ENCODE peak calls at places on chromosomes 11 and 22, in six cellular contexts. C is left ventricle myocardium inferior, A is SK-N-SH, Z is upper lobe of right lung, L is thyroid gland, V is mucosa of descending colon. D is an unnamed sample.

GRCh38 chr22:30324008-30324730 is 2.6 kb downstream of the TBC1D10A start:
- DNase-seq in L (no peak), Z (no peak), A (no peak), V (no peak), C (no peak), D (no peak)

GRCh38 chr11:112498701-112499100 is 238.0 kb upstream of the PLET1 start:
- DNase-seq in V (no peak), A (no peak), L (no peak), Z (no peak), C (no peak), D (no peak)

GRCh38 chr11:119315139-119316016 is 1.6 kb downstream of the MCAM start:
- DNase-seq in A (peak; percentile 72), L (peak; percentile 30), Z (no peak), V (no peak), C (peak; percentile 41), D (no peak)

GRCh38 chr11:24762076-24762475 is 265.2 kb downstream of the LUZP2 start:
- DNase-seq in C (no peak), Z (no peak), V (no peak), A (no peak), L (no peak), D (no peak)

GRCh38 chr22:25902402-25902801 is 160.4 kb downstream of the MYO18B start:
- DNase-seq in L (no peak), C (no peak), A (no peak), Z (no peak), V (no peak), D (no peak)

GRCh38 chr22:50199836-50200332 is 927 bp upstream of the SELENOO start:
- DNase-seq in L (peak; percentile 16), V (no peak), A (peak; percentile 65), Z (no peak), C (no peak), D (peak; percentile 53)

GRCh38 chr11:101996106-101996505 is 51.1 kb upstream of the CFAP300 start:
- DNase-seq in L (peak; percentile 12), A (no peak), Z (no peak), C (no peak), V (no peak), D (no peak)

GRCh38 chr11:3939211-3939610 is 83.7 kb downstream of the STIM1 start:
- DNase-seq in Z (no peak), C (no peak), L (no peak), V (no peak), A (no peak), D (no peak)

GRCh38 chr11:84648413-84648812 is 978.7 kb downstream of the DLG2 start:
- DNase-seq in A (no peak), C (no peak), Z (no peak), L (no peak), V (no peak), D (no peak)

GRCh38 chr11:67699521-67699920 is 25.1 kb upstream of the ALDH3B2 start:
- DNase-seq in Z (no peak), C (no peak), V (no peak), A (no peak), L (no peak), D (no peak)

GRCh38 chr11:125165111-125165663 is 636 bp downstream of the PKNOX2 start:
- DNase-seq in Z (peak; percentile 70), V (no peak), A (peak; percentile 81), C (peak; percentile 36), L (peak; percentile 52), D (peak; percentile 40)

GRCh38 chr11:123454060-123454651 is 24.1 kb downstream of the GRAMD1B start:
- DNase-seq in V (no peak), C (no peak), A (no peak), Z (no peak), L (no peak), D (no peak)

GRCh38 chr11:113683481-113684046 is 22.5 kb downstream of the TMPRSS5 start:
- DNase-seq in C (no peak), V (no peak), L (no peak), Z (no peak), A (no peak), D (no peak)

GRCh38 chr11:119179983-119180382 is 5.3 kb upstream of the NHERF4 start:
- DNase-seq in Z (no peak), L (no peak), C (no peak), A (no peak), V (no peak), D (peak; percentile 5)

GRCh38 chr11:116851631-116852030 is 14.2 kb upstream of the APOA1 start:
- DNase-seq in Z (no peak), V (no peak), C (no peak), L (no peak), A (no peak), D (no peak)

GRCh38 chr11:116849491-116849890 is 12.1 kb upstream of the APOA1 start:
- DNase-seq in V (no peak), C (no peak), L (no peak), A (no peak), Z (no peak), D (no peak)

GRCh38 chr11:116852261-116853125 is 15.1 kb upstream of the APOA1 start:
- DNase-seq in Z (no peak), C (no peak), L (no peak), V (no peak), A (no peak), D (peak; percentile 58)

GRCh38 chr11:116847612-116848011 is 10.2 kb upstream of the APOA1 start:
- DNase-seq in A (no peak), L (no peak), Z (no peak), V (no peak), C (no peak), D (no peak)

DNA sequence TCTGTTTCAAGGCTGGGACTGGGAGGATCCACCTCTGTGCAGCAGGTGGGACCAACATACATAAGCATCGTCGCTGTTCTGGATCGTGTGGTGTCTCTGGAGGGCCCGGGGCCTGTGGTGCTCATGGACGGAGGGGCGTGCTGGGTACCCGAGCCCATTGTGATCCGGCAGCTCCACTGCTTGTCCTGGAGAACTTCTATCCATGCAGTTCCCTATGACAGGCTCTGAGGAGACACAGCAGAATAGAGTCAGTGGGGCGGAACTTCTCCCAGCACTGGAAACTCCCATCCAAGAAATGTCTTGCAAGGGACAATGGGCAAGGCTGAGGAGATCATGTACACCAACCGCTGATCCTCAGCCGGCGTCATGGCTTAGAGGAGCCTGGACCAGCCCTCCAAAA is 11.6 kb upstream of the APOA1 start:
- DNase-seq in Z (no peak), V (no peak), C (no peak), L (no peak), A (no peak), D (no peak)
- H3K4me1 ChIP-seq in Z (peaks cover 18% of the 10 kb centered on the region), V (peaks cover 29% of the 10 kb centered on the region), C (peaks cover 33% of the 10 kb centered on the region), L (peaks cover 23% of the 10 kb centered on the region), A (no peaks in the 10 kb centered on the region), D (peaks cover 26% of the 10 kb centered on the region)

GRCh38 chr11:69637601-69637955 is 3.4 kb upstream of the CCND1 start:
- DNase-seq in A (no peak), L (no peak), V (no peak), Z (no peak), C (no peak), D (no peak)
- H3K4me1 ChIP-seq in A (peaks cover 34% of the 10 kb centered on the region), L (peaks cover 37% of the 10 kb centered on the region), V (peaks cover 46% of the 10 kb centered on the region), Z (peaks cover 36% of the 10 kb centered on the region), C (peaks cover 76% of the 10 kb centered on the region), D (peaks cover 42% of the 10 kb centered on the region)

DNA sequence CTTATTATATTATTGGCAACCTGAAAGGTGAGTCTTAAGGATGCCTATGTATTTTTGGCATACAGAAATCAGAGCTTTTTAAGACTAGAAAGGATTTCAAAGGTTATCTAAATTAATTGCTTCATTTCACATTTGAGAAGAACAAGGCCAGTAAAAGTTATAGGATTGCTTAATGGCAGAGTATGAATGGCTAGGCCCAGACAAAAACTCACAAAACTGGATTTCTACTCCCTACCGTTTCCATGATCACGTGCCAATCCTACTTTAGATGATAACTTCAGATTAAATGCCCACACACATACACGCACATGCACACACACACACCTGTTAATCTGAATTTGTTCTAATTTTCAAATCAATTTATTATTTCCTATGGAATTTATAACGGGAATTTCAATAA is 1.8 kb upstream of the PDE3B start:
- DNase-seq in C (no peak), L (no peak), A (no peak), V (no peak), Z (no peak), D (no peak)
- H3K4me1 ChIP-seq in C (peaks cover 33% of the 10 kb centered on the region), L (peaks cover 9% of the 10 kb centered on the region), A (peaks cover 15% of the 10 kb centered on the region), V (peaks cover 25% of the 10 kb centered on the region), Z (peaks cover 12% of the 10 kb centered on the region), D (peaks cover 14% of the 10 kb centered on the region)

DNA sequence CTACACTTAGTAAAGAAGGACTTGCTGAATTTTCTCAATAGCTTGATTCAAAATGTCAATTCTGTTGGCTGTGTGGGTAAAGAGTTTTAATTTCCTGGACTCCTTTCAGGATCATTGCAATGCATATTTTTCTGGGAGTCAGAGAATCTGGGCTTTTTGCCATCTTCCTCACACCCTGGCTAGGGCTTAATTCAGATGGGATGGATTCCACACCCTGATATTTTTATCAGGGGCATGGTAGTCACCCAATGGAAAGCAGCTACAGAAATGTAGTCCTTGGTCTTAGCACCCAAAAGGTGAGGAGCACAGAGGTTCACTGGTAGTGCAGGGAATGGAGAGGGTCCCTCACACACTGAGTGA is 79.3 kb downstream of the SGSM3 start:
- DNase-seq in A (no peak), C (no peak), L (no peak), Z (no peak), V (no peak), D (no peak)
- H3K4me1 ChIP-seq in A (peaks cover 5% of the 10 kb centered on the region), C (peaks cover 72% of the 10 kb centered on the region), L (peaks cover 72% of the 10 kb centered on the region), Z (peaks cover 33% of the 10 kb centered on the region), V (no peaks in the 10 kb centered on the region), D (no peaks in the 10 kb centered on the region)

GRCh38 chr11:128574576-128575011 is 12.8 kb downstream of the ETS1 start:
- DNase-seq in L (no peak), V (no peak), C (no peak), A (no peak), Z (no peak), D (no peak)
- H3K4me1 ChIP-seq in L (peaks cover 21% of the 10 kb centered on the region), V (peaks cover 10% of the 10 kb centered on the region), C (peaks cover 62% of the 10 kb centered on the region), A (no peaks in the 10 kb centered on the region), Z (peaks cover 31% of the 10 kb centered on the region), D (peaks cover 6% of the 10 kb centered on the region)